ENCODE peak calls at places on chromosomes 11 and 22, in five cellular contexts. A is tibial nerve, X is HFFc6, Y is H9, B is natural killer cell. L is an unnamed sample.

GRCh38 chr11:117827521-117828511 is 3.3 kb upstream of the FXYD2 start:
- DNase-seq in B (peak; percentile 13), Y (peak; percentile 25), A (no peak), X (no peak), L (no peak)

GRCh38 chr11:34926101-34926830 is 9.8 kb downstream of the PDHX start:
- DNase-seq in B (no peak), A (peak; percentile 28), X (peak; percentile 50), Y (no peak), L (no peak)

GRCh38 chr11:109658169-109658568 is 236.2 kb downstream of the C11orf87 start:
- DNase-seq in Y (no peak), A (no peak), X (no peak), B (no peak), L (no peak)

GRCh38 chr11:46451759-46452158 is 60.2 kb upstream of the CHRM4 start:
- DNase-seq in B (no peak), X (no peak), A (no peak), Y (no peak), L (no peak)

GRCh38 chr11:116504541-116505149 is 268.1 kb downstream of the BUD13 start:
- DNase-seq in A (no peak), B (no peak), Y (no peak), X (no peak), L (no peak)

GRCh38 chr22:43436536-43437267 is 24.9 kb downstream of the MPPED1 start:
- DNase-seq in Y (peak; percentile 12), A (no peak), B (no peak), X (no peak), L (no peak)

GRCh38 chr22:18994780-18995711 is 59.0 kb upstream of the PRODH start:
- DNase-seq in X (no peak), B (no peak), Y (no peak), A (no peak), L (peak; percentile 63)

GRCh38 chr11:17887779-17888178 is 125.1 kb downstream of the SERGEF start:
- DNase-seq in B (no peak), X (no peak), Y (peak; percentile 55), A (no peak), L (no peak)

GRCh38 chr11:14261094-14261493 is 97.9 kb downstream of the RRAS2 start:
- DNase-seq in B (no peak), Y (no peak), A (no peak), X (no peak), L (no peak)

GRCh38 chr11:124766156-124766555 is 4.1 kb upstream of the ESAM start:
- DNase-seq in X (no peak), B (no peak), A (no peak), Y (no peak), L (no peak)

GRCh38 chr11:8937159-8937558 is 4.4 kb upstream of the C11orf16 start:
- DNase-seq in X (no peak), A (no peak), B (no peak), Y (no peak), L (no peak)

GRCh38 chr11:93444671-93445073 is 98.5 kb downstream of the SMCO4 start:
- DNase-seq in B (no peak), Y (peak; percentile 92), X (no peak), A (no peak), L (no peak)

GRCh38 chr11:19276859-19277808 is 36.4 kb upstream of the E2F8 start:
- DNase-seq in A (no peak), Y (no peak), X (no peak), B (no peak), L (no peak)

GRCh38 chr22:49369726-49370717 is 457.7 kb downstream of the BRD1 start:
- DNase-seq in X (no peak), Y (peak; percentile 20), B (no peak), A (no peak), L (peak; percentile 59)

GRCh38 chr22:36897611-36898010 is 15.8 kb upstream of the CSF2RB start:
- DNase-seq in Y (no peak), X (no peak), B (no peak), A (no peak), L (no peak)

GRCh38 chr22:36893262-36893661 is 20.2 kb upstream of the CSF2RB start:
- DNase-seq in Y (no peak), X (no peak), B (no peak), A (no peak), L (no peak)

GRCh38 chr22:36887164-36887563 is 26.3 kb upstream of the CSF2RB start:
- DNase-seq in A (no peak), X (no peak), Y (no peak), B (no peak), L (no peak)

GRCh38 chr22:36891646-36892045 is 21.8 kb upstream of the CSF2RB start:
- DNase-seq in X (no peak), Y (no peak), A (no peak), B (no peak), L (no peak)

GRCh38 chr22:36892292-36892691 is 21.1 kb upstream of the CSF2RB start:
- DNase-seq in B (no peak), A (no peak), Y (no peak), X (no peak), L (no peak)
- TF ChIP-seq CTCF in B (no peak), A (no peak), Y (no peak), X (no peak), L (no peak)

GRCh38 chr22:23267225-23268043 is 87.1 kb downstream of the BCR start:
- DNase-seq in X (no peak), B (no peak), Y (no peak), A (no peak), L (no peak)
- TF ChIP-seq CTCF in X (no peak), B (no peak), Y (no peak), A (no peak), L (no peak)

DNA sequence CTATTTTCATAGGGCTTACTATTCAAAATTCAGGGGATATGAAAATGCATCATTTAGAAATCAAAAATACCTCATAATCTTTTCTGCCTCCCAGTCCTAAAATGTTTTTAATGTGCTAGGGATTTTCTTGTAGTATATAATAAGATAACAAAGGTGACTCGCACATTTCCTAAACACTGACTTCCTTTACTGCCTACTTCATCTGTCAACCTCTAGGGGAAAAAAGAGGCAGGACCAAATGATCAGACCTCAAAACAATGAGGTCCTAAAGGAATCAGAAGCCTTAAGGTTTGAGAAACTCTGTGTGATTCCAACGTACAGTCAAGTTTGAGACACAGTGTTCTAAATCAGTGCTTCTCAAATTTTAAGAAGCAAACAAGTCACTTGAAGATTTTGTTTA is 56.1 kb upstream of the POU2AF2 start:
- DNase-seq in Y (no peak), X (no peak), A (no peak), B (no peak), L (no peak)
- TF ChIP-seq CTCF in Y (no peak), X (peak; percentile 24), A (no peak), B (no peak), L (peak; percentile 29)

GRCh38 chr22:23270212-23270733 is 90.0 kb downstream of the BCR start:
- DNase-seq in B (no peak), Y (no peak), A (no peak), X (no peak), L (no peak)
- TF ChIP-seq CTCF in B (no peak), Y (peak; percentile 40), A (no peak), X (peak; percentile 8), L (peak; percentile 37)

DNA sequence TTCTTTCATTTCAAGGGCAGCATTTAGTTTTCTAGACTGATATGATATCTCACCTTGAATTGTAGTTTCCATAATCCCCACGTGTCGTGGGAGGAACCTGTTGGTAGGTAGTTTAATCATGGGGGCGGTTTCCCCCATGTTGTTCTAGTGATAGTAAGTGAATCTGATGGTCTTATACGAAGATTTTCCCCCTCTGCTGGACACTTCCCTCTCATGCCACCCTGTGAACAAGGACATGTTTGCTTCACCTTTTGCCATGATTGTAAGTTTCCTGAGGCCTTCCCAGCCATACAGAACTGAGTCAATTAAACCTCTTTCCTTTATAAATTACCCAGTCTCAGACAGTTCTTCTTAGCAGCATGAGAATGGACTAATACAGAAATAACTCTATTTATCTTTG is 851.1 kb upstream of the FAT3 start:
- DNase-seq in B (no peak), X (no peak), Y (no peak), A (no peak), L (no peak)
- TF ChIP-seq CTCF in B (no peak), X (no peak), Y (peak; percentile 53), A (no peak), L (peak; percentile 37)